ENCODE peak calls at places on chromosomes 13 and 19, in four cellular contexts. V, K, U and G are unnamed samples.

GRCh38 chr13:97318532-97318931 is 96.4 kb downstream of the MBNL2 start:
- DNase-seq in U (no peak), K (no peak), V (no peak), G (no peak)

GRCh38 chr19:12159773-12160414 is 3.0 kb upstream of the ZNF136 start:
- DNase-seq in V (no peak), U (peak), K (peak), G (peak)

GRCh38 chr13:45396548-45397095 is 21.6 kb downstream of the SLC25A30 start:
- DNase-seq in U (no peak), K (no peak), V (no peak), G (no peak)

GRCh38 chr13:100659578-100659977 is 15.0 kb downstream of the TMTC4 start:
- DNase-seq in U (no peak), V (no peak), K (no peak), G (no peak)

GRCh38 chr19:51296331-51297093 is 14.9 kb upstream of the IGLON5 start:
- DNase-seq in U (peak), K (peak), V (peak), G (peak)

GRCh38 chr13:82480415-82480814 is 1401.9 kb downstream of the SLITRK1 start:
- DNase-seq in U (no peak), V (peak), K (no peak), G (no peak)

GRCh38 chr19:1468274-1469199 is 10.5 kb downstream of the C19orf25 start:
- DNase-seq in V (no peak), K (no peak), U (no peak), G (peak)

GRCh38 chr13:86591862-86592261 is 792.6 kb upstream of the SLITRK6 start:
- DNase-seq in K (no peak), V (no peak), U (no peak), G (no peak)

GRCh38 chr19:34320277-34320676 is 44.7 kb upstream of the GPI start:
- DNase-seq in U (no peak), V (no peak), K (no peak), G (no peak)

GRCh38 chr19:13053761-13054604 is 48.7 kb downstream of the LYL1 start:
- DNase-seq in K (peak), U (no peak), V (peak), G (peak)

GRCh38 chr19:4518345-4519171 is at the start of gene PLIN4:
- DNase-seq in K (no peak), V (peak), U (no peak), G (peak)

GRCh38 chr13:20901668-20902437 is 693 bp downstream of the XPO4 start:
- DNase-seq in V (peak), U (peak), K (peak), G (peak)

GRCh38 chr13:109642358-109642757 is 144.0 kb downstream of the IRS2 start:
- DNase-seq in U (no peak), V (no peak), K (peak), G (no peak)

GRCh38 chr19:11096210-11096841 is 7.1 kb downstream of the LDLR start:
- DNase-seq in V (no peak), U (no peak), K (no peak), G (no peak)

GRCh38 chr13:50576156-50576555 is 267.3 kb downstream of the DLEU7 start:
- DNase-seq in U (no peak), V (no peak), K (no peak), G (no peak)

GRCh38 chr13:86826232-86826631 is 844.9 kb upstream of the SLITRK5 start:
- DNase-seq in V (no peak), K (no peak), U (no peak), G (no peak)

GRCh38 chr19:50668416-50669318 is 19.4 kb downstream of the C19orf81 start:
- DNase-seq in V (no peak), U (peak), K (no peak), G (no peak)

GRCh38 chr19:48997972-48998371 is 4.3 kb downstream of the RUVBL2 start:
- DNase-seq in U (peak), K (peak), V (peak), G (peak)

GRCh38 chr13:60765700-60766411 is 368.8 kb downstream of the TDRD3 start:
- DNase-seq in U (no peak), V (peak), K (no peak), G (no peak)

GRCh38 chr19:12035220-12036172 is at the start of gene ZNF433:
- DNase-seq in U (peak), V (peak), K (peak), G (peak)

GRCh38 chr19:46660601-46661019 is 372 bp downstream of the DACT3 start:
- DNase-seq in V (no peak), K (peak), U (peak), G (peak)

GRCh38 chr13:31044658-31045620 is 112.5 kb downstream of the TEX26 start:
- DNase-seq in K (no peak), V (no peak), U (no peak), G (no peak)

GRCh38 chr19:45153339-45154063 is 7.3 kb downstream of the NKPD1 start:
- DNase-seq in U (peak), V (no peak), K (peak), G (peak)

GRCh38 chr13:108120332-108120731 is 95.0 kb downstream of the LIG4 start:
- DNase-seq in K (no peak), V (no peak), U (no peak), G (peak)

GRCh38 chr13:20689291-20689690 is 14.2 kb upstream of the IL17D start:
- DNase-seq in V (no peak), U (no peak), K (no peak), G (no peak)

GRCh38 chr13:89066868-89067466 is 1395.8 kb downstream of the SLITRK5 start:
- DNase-seq in U (no peak), V (peak), K (peak), G (peak)

GRCh38 chr13:113981201-113981605 is 7.3 kb upstream of the C13orf46 start:
- DNase-seq in V (no peak), U (no peak), K (no peak), G (no peak)
- TF ChIP-seq FOXJ3 in V (no peak), U (no peak), K (no peak), G (no peak)

GRCh38 chr13:59229861-59230260 is 933.9 kb downstream of the DIAPH3 start:
- DNase-seq in U (no peak), V (no peak), K (no peak), G (no peak)
- TF ChIP-seq FOXJ3 in U (no peak), V (no peak), K (no peak), G (no peak)

GRCh38 chr19:56132316-56132822 is 8.7 kb upstream of the ZNF444 start:
- DNase-seq in K (no peak), U (no peak), V (peak), G (no peak)

GRCh38 chr19:56134655-56134922 is 6.5 kb upstream of the ZNF444 start:
- DNase-seq in U (no peak), V (no peak), K (no peak), G (no peak)

GRCh38 chr19:56126983-56127780 is 6.1 kb upstream of the ZNF787 start:
- DNase-seq in U (peak), V (peak), K (no peak), G (no peak)

GRCh38 chr19:56133858-56134654 is 7.0 kb upstream of the ZNF444 start:
- DNase-seq in K (no peak), U (no peak), V (no peak), G (no peak)

GRCh38 chr19:56131651-56132050 is 9.4 kb upstream of the ZNF444 start:
- DNase-seq in V (no peak), U (no peak), K (no peak), G (no peak)
- TF ChIP-seq FOXJ3 in V (no peak), U (no peak), K (no peak), G (no peak)

DNA sequence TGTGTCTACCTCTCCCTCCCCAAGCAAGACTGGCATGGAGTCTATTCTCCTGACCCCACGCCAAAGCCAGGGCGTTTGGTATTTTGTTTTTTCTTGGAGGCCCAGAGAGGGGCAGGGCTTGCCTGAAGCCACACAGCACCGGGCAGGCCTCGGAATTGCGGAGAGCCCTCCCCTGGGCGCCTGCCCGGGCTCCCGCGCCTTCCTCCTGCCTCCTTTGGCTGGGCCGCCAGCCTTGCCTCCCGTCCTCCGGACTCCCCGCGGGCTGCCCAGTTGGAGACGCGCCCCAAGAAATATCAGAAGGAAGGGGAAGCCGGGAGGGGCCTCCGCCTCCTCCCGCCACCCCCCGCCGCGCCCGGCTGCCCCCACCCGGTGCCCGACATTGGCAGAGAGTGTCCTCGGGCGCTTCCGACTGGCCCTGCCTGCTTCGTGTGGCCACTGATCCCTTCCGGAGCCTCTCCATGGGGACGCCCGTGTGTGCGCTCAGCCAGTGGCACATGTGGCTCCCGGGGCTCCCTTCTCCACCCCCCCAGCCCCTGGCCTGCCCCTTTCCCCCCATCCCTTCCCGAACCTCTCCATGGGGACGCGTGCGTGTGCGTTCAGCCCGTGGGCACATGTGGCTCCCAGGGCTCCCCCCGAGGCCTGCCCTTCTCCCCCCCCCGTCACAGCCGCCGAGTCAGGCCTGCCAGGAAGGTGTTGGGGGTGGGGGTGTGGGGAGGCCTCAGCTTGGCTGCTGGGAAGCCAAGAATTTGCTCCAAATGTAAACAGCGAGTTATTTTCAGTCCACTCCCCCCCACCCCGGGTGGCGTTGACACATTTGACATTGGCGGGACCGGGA is 37.3 kb downstream of the NFIC start:
- DNase-seq in K (peak), U (no peak), V (peak), G (no peak)
- TF ChIP-seq FOXJ3 in K (no peak), U (no peak), V (no peak), G (no peak)

GRCh38 chr19:56596676-56597075 is 1.6 kb downstream of the ZNF71 start:
- DNase-seq in U (no peak), K (no peak), V (no peak), G (no peak)
- TF ChIP-seq FOXJ3 in U (no peak), K (no peak), V (no peak), G (no peak)

DNA sequence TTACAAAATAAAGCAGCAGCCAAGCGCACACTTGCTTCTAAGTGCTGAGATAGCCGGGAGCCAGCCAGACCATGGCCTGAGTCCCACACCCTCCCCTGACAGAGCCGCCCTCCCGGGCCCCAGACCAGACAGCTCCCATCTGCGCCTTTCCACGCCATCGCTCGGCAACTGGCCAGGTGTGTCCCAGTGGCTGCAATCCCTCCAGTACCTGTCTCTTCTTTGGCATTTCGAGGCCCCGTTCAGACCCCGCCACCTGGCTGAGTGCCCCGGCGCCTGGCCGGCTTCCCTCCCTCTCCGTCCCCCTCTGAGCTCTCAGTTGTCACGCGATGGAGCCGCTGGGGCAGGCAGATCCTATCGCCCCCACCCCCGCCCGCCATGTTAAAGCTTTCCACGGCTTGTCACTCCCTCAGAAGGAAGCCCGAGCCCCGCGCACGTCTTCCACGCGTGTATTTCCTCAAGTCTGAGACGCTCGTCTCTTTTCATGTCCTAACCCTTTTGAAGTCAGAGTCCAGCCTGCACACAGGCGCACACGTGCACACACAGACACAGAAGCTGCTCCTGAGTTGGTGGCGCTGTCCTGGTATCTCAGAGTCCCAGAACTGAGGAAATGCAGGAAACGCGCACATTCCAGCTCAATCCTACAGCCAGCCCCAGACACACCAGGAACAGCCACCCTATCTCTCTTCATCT is 7.9 kb downstream of the MLLT1 start:
- DNase-seq in U (peak), K (peak), V (no peak), G (peak)
- TF ChIP-seq FOXJ3 in U (no peak), K (no peak), V (no peak), G (no peak)

GRCh38 chr13:80599765-80600164 is 258.8 kb upstream of the SPRY2 start:
- DNase-seq in U (peak), K (no peak), V (no peak), G (no peak)
- TF ChIP-seq FOXJ3 in U (no peak), K (no peak), V (no peak), G (no peak)

DNA sequence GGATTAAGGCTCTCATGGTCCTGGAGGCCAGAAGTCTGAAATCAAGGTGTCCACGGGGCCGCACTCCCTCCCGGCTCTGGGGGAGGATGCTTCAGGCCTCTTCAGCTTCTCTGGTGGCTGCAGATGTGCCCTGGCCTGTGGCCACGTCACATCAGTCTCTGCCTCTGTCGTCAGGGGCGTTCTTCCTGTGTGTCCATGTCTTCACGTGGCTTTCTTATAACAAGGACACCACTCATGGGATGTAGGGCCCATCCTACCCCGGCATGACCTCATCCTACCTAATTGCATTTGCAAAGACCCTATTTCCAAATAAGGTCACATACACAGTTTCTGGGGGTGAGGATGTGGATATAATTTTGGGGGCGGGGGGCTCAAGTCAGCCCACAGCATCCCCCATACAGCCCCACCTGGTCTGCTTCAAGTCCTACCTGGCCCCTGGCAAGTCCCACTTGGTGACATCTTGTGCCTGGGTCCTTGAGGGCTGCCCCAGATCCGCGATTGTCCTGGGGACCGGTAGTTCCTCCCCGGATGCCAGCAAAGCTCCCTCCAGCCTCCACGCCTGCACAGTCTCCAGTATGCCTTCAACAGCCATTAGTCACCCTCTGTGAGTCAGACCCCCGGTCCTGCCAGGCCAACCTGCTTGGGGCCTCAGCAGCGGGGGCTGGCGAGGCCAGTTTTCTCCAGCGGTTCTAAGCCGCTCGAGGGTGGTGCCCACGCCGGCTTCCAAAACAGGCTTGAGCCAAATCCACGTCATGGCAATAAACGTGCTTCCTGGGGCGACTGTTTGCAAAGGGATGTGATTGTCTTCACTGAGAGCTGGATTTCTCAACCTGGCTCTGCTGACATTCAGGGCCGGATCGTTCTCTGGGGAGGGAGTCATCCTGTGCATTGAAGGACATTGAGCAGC is 32.2 kb downstream of the MYO9B start:
- DNase-seq in K (peak), U (no peak), V (peak), G (no peak)
- TF ChIP-seq FOXJ3 in K (no peak), U (no peak), V (no peak), G (no peak)

GRCh38 chr13:105634059-105634458 is 901.4 kb downstream of the EFNB2 start:
- DNase-seq in U (no peak), K (no peak), V (no peak), G (no peak)

GRCh38 chr13:105627270-105627669 is 908.2 kb downstream of the EFNB2 start:
- DNase-seq in V (no peak), U (no peak), K (no peak), G (no peak)

DNA sequence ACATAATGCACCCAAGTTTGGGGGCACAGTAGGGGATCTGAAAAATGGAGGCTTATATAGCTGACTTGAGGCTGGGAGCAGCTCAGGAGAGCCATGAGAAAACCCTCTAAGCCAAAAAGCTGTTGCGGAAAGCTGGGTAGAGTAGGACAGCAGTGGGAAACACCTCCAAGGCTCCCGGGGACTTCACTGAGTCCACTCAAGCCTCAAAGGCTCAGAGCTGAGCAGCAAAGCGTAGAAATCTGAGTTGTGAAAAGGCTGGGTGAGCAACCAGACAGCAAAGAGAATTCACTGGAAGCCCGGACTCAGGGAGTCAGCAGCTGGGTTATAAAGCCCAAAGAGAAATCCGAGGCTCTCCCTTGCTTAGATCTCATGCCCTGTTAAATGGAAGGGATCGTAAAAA is 905.1 kb downstream of the EFNB2 start:
- DNase-seq in K (no peak), U (no peak), V (no peak), G (no peak)
- TF ChIP-seq FOXJ3 in K (no peak), U (no peak), V (no peak), G (no peak)